ENCODE peak calls at places on chromosomes 4 and X, in five cellular contexts. G, B, N, L and P are unnamed samples.

GRCh38 chrX:11558972-11559371 is 106.7 kb downstream of the ARHGAP6 start:
- DNase-seq in G (no peak), B (peak; percentile 23), N (no peak), L (no peak), P (no peak)

GRCh38 chr4:10458190-10458589 is 964 bp upstream of the ZNF518B start:
- DNase-seq in G (no peak), B (peak; percentile 30), N (no peak), L (peak; percentile 22), P (no peak)

GRCh38 chrX:148872881-148873280 is 372.5 kb downstream of the AFF2 start:
- DNase-seq in G (no peak), B (no peak), N (no peak), L (no peak), P (no peak)

GRCh38 chr4:160869899-160870298 is 1293.9 kb downstream of the FSTL5 start:
- DNase-seq in G (no peak), B (no peak), N (no peak), L (no peak), P (no peak)

GRCh38 chr4:128517096-128517738 is 229.6 kb upstream of the PGRMC2 start:
- DNase-seq in G (no peak), B (no peak), N (peak; percentile 49), L (no peak), P (no peak)

GRCh38 chr4:40976343-40976742 is 226.6 kb downstream of the NSUN7 start:
- DNase-seq in G (no peak), B (peak; percentile 58), N (peak; percentile 59), L (no peak), P (peak; percentile 74)

GRCh38 chr4:8176547-8177399 is 18.2 kb upstream of the ABLIM2 start:
- DNase-seq in G (no peak), B (no peak), N (peak; percentile 38), L (peak; percentile 66), P (peak; percentile 23)

GRCh38 chr4:161273607-161274006 is 890.2 kb downstream of the FSTL5 start:
- DNase-seq in G (no peak), B (no peak), N (no peak), L (no peak), P (no peak)

GRCh38 chrX:3549442-3549875 is 164.0 kb downstream of the PRKX start:
- DNase-seq in G (no peak), B (no peak), N (no peak), L (no peak), P (no peak)

GRCh38 chrX:18354369-18355329 is at the start of gene SCML2:
- DNase-seq in G (peak; percentile 44), B (peak; percentile 45), N (peak; percentile 23), L (peak; percentile 52), P (no peak)

GRCh38 chrX:153638436-153639176 is 8.4 kb upstream of the DUSP9 start:
- DNase-seq in G (no peak), B (no peak), N (no peak), L (no peak), P (no peak)

GRCh38 chr4:140018931-140019618 is 134.9 kb downstream of the MAML3 start:
- DNase-seq in G (no peak), B (no peak), N (peak; percentile 23), L (no peak), P (no peak)

GRCh38 chr4:95556460-95556859 is 7.7 kb upstream of the UNC5C start:
- DNase-seq in G (no peak), B (no peak), N (peak; percentile 36), L (no peak), P (no peak)

GRCh38 chr4:20272411-20272872 is 20.7 kb downstream of the SLIT2 start:
- DNase-seq in G (no peak), B (no peak), N (peak; percentile 82), L (no peak), P (peak; percentile 70)

GRCh38 chr4:81565137-81565870 is 93.6 kb upstream of the RASGEF1B start:
- DNase-seq in G (peak; percentile 28), B (peak; percentile 85), N (peak; percentile 3), L (peak; percentile 89), P (no peak)

GRCh38 chr4:103137446-103137827 is 37.8 kb upstream of the BDH2 start:
- DNase-seq in G (no peak), B (no peak), N (peak; percentile 61), L (no peak), P (no peak)

GRCh38 chr4:5715357-5715756 is 4.4 kb downstream of the EVC start:
- DNase-seq in G (no peak), B (no peak), N (no peak), L (no peak), P (no peak)

GRCh38 chrX:141467442-141467841 is 117.1 kb downstream of the SPANXA1 start:
- DNase-seq in G (no peak), B (no peak), N (no peak), L (no peak), P (no peak)
- TF ChIP-seq CTCF in G (no peak), B (no peak), N (no peak), L (no peak), P (no peak)

GRCh38 chr4:25233194-25233593 is 639 bp upstream of the PI4K2B start:
- DNase-seq in G (no peak), B (no peak), N (no peak), L (no peak), P (no peak)
- H3K4me3 ChIP-seq in G (peak overlapping the region; percentile 73), B (peak overlapping the region; percentile 97), N (no peak overlapping the region), L (peak overlapping the region; percentile 99), P (peak overlapping the region; percentile 72)

GRCh38 chr4:24809376-24809775 is 14.0 kb downstream of the SOD3 start:
- DNase-seq in G (no peak), B (peak; percentile 12), N (no peak), L (no peak), P (no peak)
- TF ChIP-seq CTCF in G (no peak), B (no peak), N (peak; percentile 12), L (peak; percentile 14), P (no peak)

DNA sequence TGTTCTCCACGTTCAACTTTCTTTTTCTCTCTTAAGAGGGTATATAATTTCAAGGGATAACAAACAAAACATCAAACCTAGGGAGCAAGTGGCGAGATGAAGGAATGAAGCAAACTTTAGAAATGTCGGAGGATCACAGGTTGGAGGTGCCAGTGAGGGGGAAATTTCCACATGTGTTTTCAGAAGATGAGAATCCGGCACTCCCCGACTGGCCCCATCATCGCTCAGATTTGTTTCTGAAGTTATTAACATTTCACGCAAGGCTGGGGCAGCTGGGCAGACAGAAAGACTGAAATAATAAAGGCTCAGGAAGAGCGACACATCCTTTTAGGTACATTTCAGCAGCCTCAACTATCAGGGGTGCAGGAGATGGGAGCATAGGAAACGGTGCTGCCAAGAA is 134.9 kb downstream of the SMIM20 start:
- DNase-seq in G (no peak), B (no peak), N (peak; percentile 39), L (no peak), P (no peak)
- H3K4me3 ChIP-seq in G (no peak overlapping the region), B (no peak overlapping the region), N (no peak overlapping the region), L (no peak overlapping the region), P (no peak overlapping the region)

DNA sequence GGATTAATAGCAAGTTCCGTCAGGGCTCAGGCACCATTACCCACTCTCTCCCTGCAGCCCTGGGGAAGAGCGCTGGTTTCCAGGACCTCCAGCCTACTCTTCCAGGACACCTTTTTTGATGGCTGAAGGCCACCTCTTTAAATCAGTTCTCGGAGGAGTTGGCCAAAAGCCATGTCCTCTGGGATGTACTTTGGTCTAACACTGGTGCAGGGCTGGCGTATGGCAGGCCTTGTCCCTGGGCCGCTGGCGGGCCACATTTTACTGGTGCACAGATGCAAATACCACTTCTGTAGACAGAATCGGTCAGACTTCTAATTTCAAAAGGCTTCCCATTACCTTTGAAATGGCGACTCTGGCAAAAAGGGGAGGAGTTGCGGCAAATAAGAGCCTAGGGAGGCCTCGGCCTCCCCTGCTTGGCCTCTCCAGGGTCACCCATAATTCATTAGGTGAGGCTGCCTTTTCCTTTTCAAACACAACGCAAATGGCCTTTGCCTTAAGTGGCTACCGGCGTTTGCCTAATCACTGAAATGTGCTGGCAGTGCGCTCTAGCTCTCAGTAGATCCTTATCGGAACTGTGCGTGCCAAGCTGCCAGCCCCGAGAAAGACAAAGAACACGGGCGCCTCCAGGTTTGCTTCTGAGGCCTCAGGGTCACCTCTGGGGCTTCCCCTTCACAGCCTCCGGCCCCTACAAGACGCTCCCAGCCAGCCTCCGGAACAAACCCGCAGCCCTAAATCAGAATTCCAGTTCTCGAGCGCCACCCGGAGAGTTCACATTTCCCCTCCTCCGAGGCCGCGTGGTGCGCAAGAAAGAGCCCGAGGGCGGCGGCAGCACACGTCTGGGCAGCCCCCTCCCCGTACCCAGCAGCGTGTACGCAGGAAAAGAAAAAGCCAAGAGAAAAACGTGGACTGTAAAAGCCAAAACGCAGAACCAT is 76.2 kb upstream of the BCOR start:
- DNase-seq in G (peak; percentile 47), B (peak; percentile 52), N (peak; percentile 8), L (no peak), P (no peak)
- TF ChIP-seq CTCF in G (no peak), B (no peak), N (no peak), L (no peak), P (no peak)